ENCODE peak calls at places on chromosomes 3 and 15, in four cellular contexts. X, M, F and S are unnamed samples.

GRCh38 chr15:83092309-83092976 is 15.0 kb upstream of the TM6SF1 start:
- DNase-seq in X (no peak), M (peak), F (no peak), S (peak)

GRCh38 chr15:67646847-67647246 is 104.3 kb downstream of the MAP2K5 start:
- DNase-seq in X (no peak), M (no peak), F (no peak), S (no peak)

GRCh38 chr15:63186065-63186464 is 3.3 kb upstream of the RAB8B start:
- DNase-seq in X (no peak), M (no peak), F (peak), S (no peak)

GRCh38 chr15:66838671-66839239 is 136.7 kb downstream of the SMAD6 start:
- DNase-seq in X (no peak), M (peak), F (no peak), S (peak)

GRCh38 chr3:112378989-112379692 is 46.2 kb downstream of the CD200 start:
- DNase-seq in X (no peak), M (no peak), F (peak), S (no peak)

GRCh38 chr15:67227431-67227830 is 27.0 kb downstream of the AAGAB start:
- DNase-seq in X (no peak), M (no peak), F (no peak), S (no peak)

GRCh38 chr15:83155937-83156336 is 48.5 kb downstream of the TM6SF1 start:
- DNase-seq in X (no peak), M (no peak), F (no peak), S (peak)

GRCh38 chr15:81411969-81412633 is 38.1 kb upstream of the TMC3 start:
- DNase-seq in X (no peak), M (no peak), F (no peak), S (no peak)

GRCh38 chr15:33089878-33090757 is 104.4 kb downstream of the FMN1 start:
- DNase-seq in X (no peak), M (no peak), F (peak), S (peak)

GRCh38 chr3:184566441-184567414 is 5.1 kb downstream of the EPHB3 start:
- DNase-seq in X (no peak), M (no peak), F (no peak), S (no peak)

GRCh38 chr15:71043373-71043772 is 71.9 kb upstream of the THSD4 start:
- DNase-seq in X (no peak), M (no peak), F (peak), S (no peak)

GRCh38 chr15:46751303-46751702 is 966.0 kb upstream of the SEMA6D start:
- DNase-seq in X (no peak), M (no peak), F (no peak), S (no peak)

GRCh38 chr3:65144791-65145355 is 457.1 kb upstream of the ADAMTS9 start:
- DNase-seq in X (no peak), M (no peak), F (no peak), S (no peak)

GRCh38 chr15:58921267-58921666 is 12.2 kb downstream of the SLTM start:
- DNase-seq in X (no peak), M (no peak), F (no peak), S (no peak)

GRCh38 chr15:42679285-42680141 is 57.4 kb downstream of the CDAN1 start:
- DNase-seq in X (no peak), M (no peak), F (peak), S (no peak)

GRCh38 chr3:174949523-174949922 is 90.4 kb downstream of the NAALADL2 start:
- DNase-seq in X (no peak), M (no peak), F (peak), S (no peak)

GRCh38 chr3:42853739-42854302 is 21.9 kb downstream of the CYP8B1 start:
- DNase-seq in X (no peak), M (no peak), F (no peak), S (no peak)

GRCh38 chr3:146747928-146748327 is 142.8 kb upstream of the PLSCR5 start:
- DNase-seq in X (no peak), M (no peak), F (peak), S (no peak)

GRCh38 chr3:53350652-53351051 is 3.3 kb upstream of the DCP1A start:
- DNase-seq in X (peak), M (no peak), F (peak), S (peak)

GRCh38 chr3:84601303-84601702 is 357.5 kb upstream of the CADM2 start:
- DNase-seq in X (peak), M (no peak), F (no peak), S (no peak)

GRCh38 chr3:71714595-71714994 is 10.6 kb downstream of the EIF4E3 start:
- DNase-seq in X (no peak), M (no peak), F (no peak), S (no peak)

GRCh38 chr3:44894485-44894884 is 20.1 kb downstream of the TGM4 start:
- DNase-seq in X (no peak), M (no peak), F (no peak), S (no peak)